ENCODE peak calls at places on chromosomes 6 and 20, in ten cellular contexts. P, C, N, V, S, M, Y, Q, U and O are unnamed samples.

GRCh38 chr6:1591926-1592325 is 17.8 kb upstream of the FOXC1 start:
- DNase-seq in S (no peak), Y (no peak), C (no peak), U (no peak), Q (no peak), M (no peak), V (no peak), P (no peak), N (no peak), O (no peak)

GRCh38 chr20:36802326-36803223 is 29.0 kb upstream of the DSN1 start:
- DNase-seq in U (no peak), Q (no peak), M (peak; percentile 50), S (no peak), V (no peak), N (peak; percentile 59), Y (no peak), C (no peak), P (no peak), O (no peak)

GRCh38 chr20:16475225-16475624 is 98.0 kb downstream of the KIF16B start:
- DNase-seq in P (peak; percentile 44), V (no peak), M (peak; percentile 58), S (no peak), U (no peak), Y (no peak), C (no peak), N (no peak), Q (no peak), O (no peak)

GRCh38 chr6:34922177-34922663 is 33.2 kb downstream of the ANKS1A start:
- DNase-seq in M (peak; percentile 64), S (no peak), Y (no peak), C (no peak), Q (no peak), V (no peak), P (peak; percentile 27), U (no peak), N (no peak), O (peak; percentile 69)

GRCh38 chr6:13814938-13815575 is 700 bp upstream of the MCUR1 start:
- DNase-seq in V (no peak), Q (peak; percentile 22), P (no peak), M (peak; percentile 9), Y (no peak), S (no peak), N (no peak), C (no peak), U (no peak), O (no peak)

GRCh38 chr6:78093861-78094360 is 441.1 kb downstream of the MEI4 start:
- DNase-seq in S (no peak), U (no peak), V (no peak), Y (no peak), C (no peak), P (no peak), Q (no peak), M (no peak), N (no peak), O (no peak)

GRCh38 chr20:53276143-53276542 is 304.0 kb downstream of the TSHZ2 start:
- DNase-seq in N (no peak), P (no peak), S (no peak), Y (no peak), U (no peak), Q (no peak), M (no peak), V (no peak), C (no peak), O (no peak)

GRCh38 chr6:143451531-143451930 is 926 bp downstream of the PEX3 start:
- DNase-seq in U (no peak), P (no peak), N (no peak), Y (no peak), S (no peak), C (no peak), Q (peak; percentile 11), M (no peak), V (no peak), O (no peak)

GRCh38 chr6:62640749-62641148 is 354.7 kb upstream of the KHDRBS2 start:
- DNase-seq in Q (no peak), Y (no peak), P (no peak), M (no peak), V (no peak), U (no peak), S (no peak), C (no peak), N (peak; percentile 1), O (no peak)

GRCh38 chr6:3026811-3027626 is 27.3 kb downstream of the NQO2 start:
- DNase-seq in C (no peak), S (peak; percentile 6), V (no peak), P (no peak), Q (no peak), N (no peak), U (peak; percentile 68), M (peak; percentile 21), Y (no peak), O (no peak)

GRCh38 chr6:16179970-16180431 is 51.1 kb downstream of the MYLIP start:
- DNase-seq in P (no peak), M (no peak), V (no peak), N (no peak), Q (peak; percentile 97), Y (no peak), C (no peak), S (no peak), U (peak; percentile 92), O (no peak)